ENCODE peak calls at places on chromosomes 3 and 15, in nine cellular contexts. E is LoVo; R is endothelial cell; K is NCI-H2029 treated with DMSO at 0.1 percent for 48 hours; F is naive thymus-derived CD8-positive, alpha-beta T cell; H is stimulated activated CD4-positive, alpha-beta T cell treated with anti-CD3 and anti-CD28 coated beads, Interleukin-2, amount 100 ng/mL, for 48 hours; Y is right lobe of liver; D is aorta; G is fibroblast of gingiva. U is an unnamed sample.

GRCh38 chr3:70108072-70108471 is 108.5 kb downstream of the SAMMSON start:
- DNase-seq in R (peak), K (no peak), H (no peak), E (no peak), F (no peak), G (no peak), D (no peak), Y (peak), U (no peak)

GRCh38 chr15:71925145-71925544 is 114.8 kb downstream of the NR2E3 start:
- DNase-seq in F (no peak), E (no peak), G (no peak), H (no peak), D (no peak), R (no peak), Y (no peak), K (no peak), U (no peak)

GRCh38 chr3:115325539-115325938 is 178.5 kb upstream of the ZBTB20 start:
- DNase-seq in K (no peak), D (no peak), R (peak), G (no peak), F (no peak), H (no peak), Y (peak), E (peak), U (no peak)

GRCh38 chr15:52019394-52020252 is 604 bp downstream of the MAPK6 start:
- DNase-seq in F (peak), D (peak), K (no peak), E (peak), R (peak), H (peak), Y (peak), G (peak), U (peak)

GRCh38 chr3:37952564-37952963 is 38.0 kb upstream of the VILL start:
- DNase-seq in F (no peak), D (no peak), G (no peak), H (no peak), E (no peak), Y (no peak), K (no peak), R (no peak), U (no peak)

GRCh38 chr3:112752092-112752512 is 94.6 kb downstream of the CD200R1L start:
- DNase-seq in G (peak), K (peak), E (peak), Y (no peak), D (no peak), R (no peak), F (no peak), H (no peak), U (no peak)

GRCh38 chr3:26087751-26088150 is 297.9 kb downstream of the OXSM start:
- DNase-seq in D (no peak), H (no peak), R (no peak), Y (no peak), G (no peak), F (no peak), K (no peak), E (no peak), U (no peak)

GRCh38 chr3:107421170-107421792 is 44.0 kb downstream of the CCDC54 start:
- DNase-seq in F (peak), K (peak), G (peak), Y (no peak), D (no peak), H (no peak), E (peak), R (no peak), U (no peak)

GRCh38 chr3:138401834-138402233 is 32.6 kb upstream of the ESYT3 start:
- DNase-seq in E (no peak), Y (no peak), D (no peak), H (no peak), F (no peak), G (no peak), R (no peak), K (no peak), U (no peak)

GRCh38 chr3:75781079-75781745 is 4.1 kb downstream of the ZNF717 start:
- DNase-seq in H (no peak), Y (no peak), D (no peak), K (no peak), E (no peak), F (no peak), R (no peak), G (no peak), U (no peak)

GRCh38 chr3:52086939-52087675 is 30.7 kb upstream of the DUSP7 start:
- DNase-seq in Y (no peak), K (no peak), D (peak), E (no peak), H (no peak), G (no peak), F (no peak), R (no peak), U (no peak)

GRCh38 chr3:64184621-64185020 is 40.6 kb downstream of the PRICKLE2 start:
- DNase-seq in D (no peak), R (no peak), H (no peak), E (no peak), Y (no peak), G (peak), K (no peak), F (no peak), U (no peak)

GRCh38 chr3:52088445-52089367 is 32.3 kb upstream of the DUSP7 start:
- DNase-seq in R (no peak), K (no peak), F (no peak), G (peak), E (no peak), H (no peak), Y (peak), D (peak), U (no peak)

GRCh38 chr3:64163755-64164148 is 61.5 kb downstream of the PRICKLE2 start:
- DNase-seq in K (peak), H (no peak), R (no peak), Y (no peak), D (no peak), F (no peak), G (peak), E (no peak), U (no peak)

GRCh38 chr3:167587651-167588050 is 66.1 kb downstream of the WDR49 start:
- DNase-seq in E (no peak), F (no peak), Y (no peak), H (no peak), D (no peak), G (no peak), K (no peak), R (no peak), U (no peak)

GRCh38 chr15:48424076-48424475 is 92.8 kb downstream of the DUT start:
- DNase-seq in D (no peak), Y (no peak), H (no peak), G (no peak), F (no peak), K (no peak), R (no peak), E (no peak), U (no peak)

GRCh38 chr3:101938262-101938847 is 89.0 kb downstream of the NFKBIZ start:
- DNase-seq in R (no peak), D (no peak), K (no peak), G (no peak), H (no peak), Y (no peak), F (no peak), E (no peak), U (no peak)

GRCh38 chr15:49421991-49422390 is 1.1 kb upstream of the FGF7 start:
- DNase-seq in D (peak), H (peak), G (peak), Y (no peak), F (peak), K (peak), E (peak), R (peak), U (no peak)

GRCh38 chr3:102441832-102442231 is 7.0 kb downstream of the ZPLD1 start:
- DNase-seq in K (no peak), H (no peak), Y (no peak), F (no peak), G (peak), D (no peak), E (no peak), R (no peak), U (no peak)